ENCODE peak calls at places on chromosome 6, in nine cellular contexts. One of them, this sample, is unnamed.

GRCh38 chr6:35318200-35318844 is 20.7 kb downstream of the DEF6 start:
- DNase-seq in HepG2: peak
- DNase-seq in SK-N-SH: peak
- DNase-seq in HCT116: no peak
- DNase-seq in K562: peak
- DNase-seq in A549: peak
- DNase-seq in GM23338: peak
- DNase-seq in GM12878: no peak
- DNase-seq in Panc1: no peak
- DNase-seq in this sample: no peak

GRCh38 chr6:44297063-44298038 is 15.8 kb downstream of the AARS2 start:
- DNase-seq in HepG2: no peak
- DNase-seq in SK-N-SH: peak
- DNase-seq in HCT116: no peak
- DNase-seq in K562: peak
- DNase-seq in A549: no peak
- DNase-seq in GM23338: peak
- DNase-seq in GM12878: no peak
- DNase-seq in Panc1: no peak
- DNase-seq in this sample: peak

GRCh38 chr6:12381587-12381986 is 91.4 kb downstream of the EDN1 start:
- DNase-seq in HepG2: no peak
- DNase-seq in SK-N-SH: no peak
- DNase-seq in HCT116: no peak
- DNase-seq in K562: no peak
- DNase-seq in A549: no peak
- DNase-seq in GM23338: no peak
- DNase-seq in GM12878: no peak
- DNase-seq in Panc1: no peak
- DNase-seq in this sample: no peak

GRCh38 chr6:43172127-43173007 is 1.3 kb downstream of the SRF start:
- DNase-seq in HepG2: peak
- DNase-seq in SK-N-SH: peak
- DNase-seq in HCT116: no peak
- DNase-seq in K562: peak
- DNase-seq in A549: no peak
- DNase-seq in GM23338: peak
- DNase-seq in GM12878: no peak
- DNase-seq in Panc1: no peak
- DNase-seq in this sample: peak

GRCh38 chr6:34146021-34146782 is at the start of gene GRM4:
- DNase-seq in HepG2: no peak
- DNase-seq in SK-N-SH: no peak
- DNase-seq in HCT116: no peak
- DNase-seq in K562: no peak
- DNase-seq in A549: no peak
- DNase-seq in GM23338: no peak
- DNase-seq in GM12878: no peak
- DNase-seq in Panc1: no peak
- DNase-seq in this sample: no peak

GRCh38 chr6:143248359-143248758 is 187.7 kb downstream of the AIG1 start:
- DNase-seq in HepG2: no peak
- DNase-seq in SK-N-SH: no peak
- DNase-seq in HCT116: no peak
- DNase-seq in K562: no peak
- DNase-seq in A549: no peak
- DNase-seq in GM23338: no peak
- DNase-seq in GM12878: no peak
- DNase-seq in Panc1: no peak
- DNase-seq in this sample: no peak

GRCh38 chr6:34239240-34239825 is 2.7 kb downstream of the HMGA1 start:
- DNase-seq in HepG2: no peak
- DNase-seq in SK-N-SH: no peak
- DNase-seq in HCT116: no peak
- DNase-seq in K562: no peak
- DNase-seq in A549: no peak
- DNase-seq in GM23338: no peak
- DNase-seq in GM12878: no peak
- DNase-seq in Panc1: no peak
- DNase-seq in this sample: no peak

GRCh38 chr6:52162940-52163908 is 23.0 kb upstream of the IL17A start:
- DNase-seq in HepG2: peak
- DNase-seq in SK-N-SH: no peak
- DNase-seq in HCT116: peak
- DNase-seq in K562: no peak
- DNase-seq in A549: peak
- DNase-seq in GM23338: peak
- DNase-seq in GM12878: no peak
- DNase-seq in Panc1: peak
- DNase-seq in this sample: no peak

GRCh38 chr6:170049641-170050491 is 241.0 kb downstream of the DLL1 start:
- DNase-seq in HepG2: no peak
- DNase-seq in SK-N-SH: peak
- DNase-seq in HCT116: no peak
- DNase-seq in K562: no peak
- DNase-seq in A549: no peak
- DNase-seq in GM23338: no peak
- DNase-seq in GM12878: no peak
- DNase-seq in Panc1: no peak
- DNase-seq in this sample: peak

GRCh38 chr6:155054851-155055250 is 59.7 kb downstream of the TIAM2 start:
- DNase-seq in HepG2: no peak
- DNase-seq in SK-N-SH: no peak
- DNase-seq in HCT116: no peak
- DNase-seq in K562: no peak
- DNase-seq in A549: no peak
- DNase-seq in GM23338: no peak
- DNase-seq in GM12878: no peak
- DNase-seq in Panc1: no peak
- DNase-seq in this sample: no peak

GRCh38 chr6:137879301-137879700 is 12.2 kb downstream of the TNFAIP3 start:
- DNase-seq in HepG2: no peak
- DNase-seq in SK-N-SH: no peak
- DNase-seq in HCT116: no peak
- DNase-seq in K562: no peak
- DNase-seq in A549: no peak
- DNase-seq in GM23338: no peak
- DNase-seq in GM12878: no peak
- DNase-seq in Panc1: no peak
- DNase-seq in this sample: no peak

GRCh38 chr6:137879885-137880430 is 12.9 kb downstream of the TNFAIP3 start:
- DNase-seq in HepG2: no peak
- DNase-seq in SK-N-SH: no peak
- DNase-seq in HCT116: no peak
- DNase-seq in K562: no peak
- DNase-seq in A549: no peak
- DNase-seq in GM23338: peak
- DNase-seq in GM12878: no peak
- DNase-seq in Panc1: no peak
- DNase-seq in this sample: no peak

GRCh38 chr6:137881522-137881886 is 14.4 kb downstream of the TNFAIP3 start:
- DNase-seq in HepG2: no peak
- DNase-seq in SK-N-SH: no peak
- DNase-seq in HCT116: no peak
- DNase-seq in K562: no peak
- DNase-seq in A549: no peak
- DNase-seq in GM23338: no peak
- DNase-seq in GM12878: no peak
- DNase-seq in Panc1: no peak
- DNase-seq in this sample: no peak

GRCh38 chr6:137882225-137882961 is 15.3 kb downstream of the TNFAIP3 start:
- DNase-seq in HepG2: no peak
- DNase-seq in SK-N-SH: no peak
- DNase-seq in HCT116: no peak
- DNase-seq in K562: no peak
- DNase-seq in A549: no peak
- DNase-seq in GM23338: no peak
- DNase-seq in GM12878: no peak
- DNase-seq in Panc1: no peak
- DNase-seq in this sample: peak

DNA sequence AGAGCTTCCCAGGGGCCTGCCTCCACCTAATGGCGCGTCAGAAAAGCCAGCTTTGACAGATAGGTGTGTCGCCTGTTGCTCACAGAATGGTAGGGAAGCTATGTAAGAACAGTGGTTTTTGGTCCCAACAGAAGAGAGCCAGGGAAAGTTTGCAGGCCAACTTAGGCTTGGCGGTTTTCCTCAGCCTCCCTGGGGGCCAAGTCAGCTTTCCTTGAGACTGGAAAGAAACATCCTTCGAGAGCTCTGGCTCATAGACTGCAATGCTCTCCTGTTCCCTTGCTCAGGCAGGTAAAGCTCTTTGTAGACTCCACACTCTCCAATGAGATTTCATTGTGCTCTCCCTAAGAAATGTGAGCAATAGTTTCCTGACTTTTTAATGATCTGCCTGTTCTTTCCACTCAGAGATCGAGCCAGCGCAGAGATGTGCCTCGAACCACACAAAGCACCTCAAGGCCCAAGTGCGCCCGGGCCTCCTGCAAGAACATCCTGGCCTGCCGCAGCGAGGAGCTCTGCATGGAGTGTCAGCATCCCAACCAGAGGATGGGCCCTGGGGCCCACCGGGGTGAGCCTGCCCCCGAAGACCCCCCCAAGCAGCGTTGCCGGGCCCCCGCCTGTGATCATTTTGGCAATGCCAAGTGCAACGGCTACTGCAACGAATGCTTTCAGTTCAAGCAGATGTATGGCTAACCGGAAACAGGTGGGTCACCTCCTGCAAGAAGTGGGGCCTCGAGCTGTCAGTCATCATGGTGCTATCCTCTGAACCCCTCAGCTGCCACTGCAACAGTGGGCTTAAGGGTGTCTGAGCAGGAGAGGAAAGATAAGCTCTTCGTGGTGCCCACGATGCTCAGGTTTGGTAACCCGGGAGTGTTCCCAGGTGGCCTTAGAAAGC is 13.8 kb downstream of the TNFAIP3 start:
- DNase-seq in HepG2: no peak
- DNase-seq in SK-N-SH: no peak
- DNase-seq in HCT116: no peak
- DNase-seq in K562: no peak
- DNase-seq in A549: no peak
- DNase-seq in GM23338: no peak
- DNase-seq in GM12878: no peak
- DNase-seq in Panc1: no peak
- DNase-seq in this sample: no peak
- TF ChIP-seq REST in HepG2: no peak
- TF ChIP-seq REST in SK-N-SH: no peak
- TF ChIP-seq REST in HCT116: no peak
- TF ChIP-seq REST in K562: no peak
- TF ChIP-seq REST in A549: no peak
- TF ChIP-seq REST in GM23338: no peak
- TF ChIP-seq REST in GM12878: no peak
- TF ChIP-seq REST in Panc1: no peak
- TF ChIP-seq REST in this sample: no peak

GRCh38 chr6:41064841-41065240 is 7.3 kb downstream of the OARD1 start:
- DNase-seq in HepG2: peak
- DNase-seq in SK-N-SH: no peak
- DNase-seq in HCT116: no peak
- DNase-seq in K562: no peak
- DNase-seq in A549: no peak
- DNase-seq in GM23338: no peak
- DNase-seq in GM12878: no peak
- DNase-seq in Panc1: no peak
- DNase-seq in this sample: no peak
- TF ChIP-seq REST in HepG2: no peak
- TF ChIP-seq REST in SK-N-SH: no peak
- TF ChIP-seq REST in HCT116: no peak
- TF ChIP-seq REST in K562: no peak
- TF ChIP-seq REST in A549: no peak
- TF ChIP-seq REST in GM23338: no peak
- TF ChIP-seq REST in GM12878: no peak
- TF ChIP-seq REST in Panc1: no peak
- TF ChIP-seq REST in this sample: no peak

GRCh38 chr6:118679293-118679692 is 27.9 kb upstream of the CEP85L start:
- DNase-seq in HepG2: no peak
- DNase-seq in SK-N-SH: no peak
- DNase-seq in HCT116: no peak
- DNase-seq in K562: no peak
- DNase-seq in A549: no peak
- DNase-seq in GM23338: no peak
- DNase-seq in GM12878: no peak
- DNase-seq in Panc1: no peak
- DNase-seq in this sample: no peak

GRCh38 chr6:118675225-118675624 is 23.8 kb upstream of the CEP85L start:
- DNase-seq in HepG2: no peak
- DNase-seq in SK-N-SH: no peak
- DNase-seq in HCT116: no peak
- DNase-seq in K562: no peak
- DNase-seq in A549: no peak
- DNase-seq in GM23338: no peak
- DNase-seq in GM12878: no peak
- DNase-seq in Panc1: no peak
- DNase-seq in this sample: no peak

GRCh38 chr6:118674772-118675171 is 23.4 kb upstream of the CEP85L start:
- DNase-seq in HepG2: no peak
- DNase-seq in SK-N-SH: no peak
- DNase-seq in HCT116: no peak
- DNase-seq in K562: no peak
- DNase-seq in A549: no peak
- DNase-seq in GM23338: no peak
- DNase-seq in GM12878: no peak
- DNase-seq in Panc1: peak
- DNase-seq in this sample: no peak

GRCh38 chr6:118678866-118679265 is 27.5 kb upstream of the CEP85L start:
- DNase-seq in HepG2: no peak
- DNase-seq in SK-N-SH: no peak
- DNase-seq in HCT116: no peak
- DNase-seq in K562: no peak
- DNase-seq in A549: no peak
- DNase-seq in GM23338: no peak
- DNase-seq in GM12878: no peak
- DNase-seq in Panc1: no peak
- DNase-seq in this sample: no peak

GRCh38 chr6:118677193-118677592 is 25.8 kb upstream of the CEP85L start:
- DNase-seq in HepG2: no peak
- DNase-seq in SK-N-SH: no peak
- DNase-seq in HCT116: no peak
- DNase-seq in K562: no peak
- DNase-seq in A549: no peak
- DNase-seq in GM23338: no peak
- DNase-seq in GM12878: no peak
- DNase-seq in Panc1: no peak
- DNase-seq in this sample: no peak
- TF ChIP-seq REST in HepG2: no peak
- TF ChIP-seq REST in SK-N-SH: peak
- TF ChIP-seq REST in HCT116: peak
- TF ChIP-seq REST in K562: peak
- TF ChIP-seq REST in A549: peak
- TF ChIP-seq REST in GM23338: peak
- TF ChIP-seq REST in GM12878: peak
- TF ChIP-seq REST in Panc1: peak
- TF ChIP-seq REST in this sample: peak

DNA sequence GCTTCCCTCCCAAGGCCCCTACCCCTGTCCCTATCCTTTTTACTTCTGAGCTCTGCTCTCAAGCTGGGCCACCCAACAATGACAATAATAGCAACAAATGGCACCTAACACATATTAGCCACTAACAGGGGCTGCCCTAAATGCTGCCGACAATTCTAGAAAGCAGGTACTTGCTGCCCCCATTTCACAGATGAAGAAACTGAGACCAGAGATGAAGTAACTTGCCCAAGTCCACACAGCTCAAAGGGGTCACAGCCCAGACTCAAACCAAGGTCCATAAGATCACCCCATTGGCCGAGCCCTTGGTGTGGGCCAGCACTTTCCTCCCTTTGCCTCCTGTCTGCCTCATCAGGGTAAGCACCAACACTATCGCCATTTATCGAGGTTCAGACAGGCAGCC is 12.0 kb downstream of the BNIP5 start:
- DNase-seq in HepG2: no peak
- DNase-seq in SK-N-SH: no peak
- DNase-seq in HCT116: no peak
- DNase-seq in K562: no peak
- DNase-seq in A549: no peak
- DNase-seq in GM23338: no peak
- DNase-seq in GM12878: no peak
- DNase-seq in Panc1: no peak
- DNase-seq in this sample: no peak
- TF ChIP-seq REST in HepG2: no peak
- TF ChIP-seq REST in SK-N-SH: no peak
- TF ChIP-seq REST in HCT116: no peak
- TF ChIP-seq REST in K562: no peak
- TF ChIP-seq REST in A549: no peak
- TF ChIP-seq REST in GM23338: no peak
- TF ChIP-seq REST in GM12878: no peak
- TF ChIP-seq REST in Panc1: no peak
- TF ChIP-seq REST in this sample: no peak